ENCODE peak calls at places on chromosomes 7 and 10, in eight cellular contexts. P is right atrium auricular region; F is stimulated activated CD8-positive, alpha-beta memory T cell treated with anti-CD3 and anti-CD28 coated beads, Interleukin-4, amount 100 ng/mL, for 48 hours; B is T-helper 2 cell; K is EH; A is A673; G is M059J; I is fibroblast of mammary gland. D is an unnamed sample.

GRCh38 chr10:85580585-85580984 is 786.0 kb downstream of the GRID1 start:
- DNase-seq in G (peak), K (no peak), I (no peak), F (no peak), P (no peak), A (no peak), B (no peak), D (no peak)

GRCh38 chr10:75233444-75234016 is 2.2 kb downstream of the COMTD1 start:
- DNase-seq in B (no peak), P (no peak), G (peak), A (no peak), K (no peak), I (no peak), F (peak), D (no peak)

GRCh38 chr7:17559388-17559787 is 260.9 kb downstream of the AHR start:
- DNase-seq in P (no peak), B (no peak), F (no peak), A (no peak), I (peak), K (peak), G (peak), D (no peak)

GRCh38 chr10:10658157-10658556 is 359.5 kb upstream of the CELF2 start:
- DNase-seq in A (no peak), P (no peak), I (peak), G (no peak), F (no peak), B (no peak), K (no peak), D (no peak)

GRCh38 chr10:62234284-62234605 is 34.4 kb downstream of the RTKN2 start:
- DNase-seq in F (no peak), G (no peak), B (no peak), I (no peak), K (no peak), A (no peak), P (no peak), D (no peak)

GRCh38 chr10:48324580-48324979 is 18.1 kb downstream of the MAPK8 start:
- DNase-seq in F (no peak), I (no peak), G (no peak), A (no peak), P (no peak), B (no peak), K (no peak), D (no peak)

GRCh38 chr7:54933610-54934009 is 85.2 kb upstream of the EGFR start:
- DNase-seq in G (no peak), F (no peak), K (no peak), B (no peak), P (no peak), A (no peak), I (no peak), D (no peak)

GRCh38 chr10:6753644-6754043 is 173.6 kb upstream of the PRKCQ start:
- DNase-seq in K (no peak), P (no peak), F (no peak), B (no peak), I (no peak), A (no peak), G (no peak), D (no peak)

GRCh38 chr10:102801496-102801895 is 35.7 kb downstream of the CYP17A1 start:
- DNase-seq in K (peak), P (no peak), G (peak), I (peak), A (no peak), F (no peak), B (no peak), D (no peak)

GRCh38 chr10:61337741-61338140 is 115.4 kb downstream of the TMEM26 start:
- DNase-seq in B (no peak), A (no peak), I (no peak), G (no peak), F (no peak), K (no peak), P (no peak), D (no peak)

GRCh38 chr10:107865691-107866090 is 701.2 kb upstream of the SORCS1 start:
- DNase-seq in P (no peak), I (no peak), K (no peak), A (peak), B (no peak), G (no peak), F (no peak), D (no peak)

GRCh38 chr7:76262683-76263402 is 39.6 kb upstream of the HSPB1 start:
- DNase-seq in F (peak), A (peak), B (no peak), K (peak), I (peak), P (no peak), G (peak), D (peak)

GRCh38 chr10:11579885-11580284 is 31.6 kb downstream of the USP6NL start:
- DNase-seq in I (no peak), P (no peak), B (no peak), G (no peak), F (no peak), K (no peak), A (no peak), D (no peak)

GRCh38 chr7:65927489-65928448 is 54.2 kb downstream of the GUSB start:
- DNase-seq in F (no peak), I (no peak), K (no peak), P (no peak), G (no peak), B (no peak), A (peak), D (no peak)

GRCh38 chr7:26291699-26292538 is at the start of gene SNX10:
- DNase-seq in G (peak), B (peak), K (no peak), P (no peak), F (peak), A (peak), I (no peak), D (peak)

GRCh38 chr7:143434660-143435059 is 8.6 kb upstream of the TAS2R60 start:
- DNase-seq in I (peak), G (peak), A (peak), B (no peak), P (peak), F (no peak), K (peak), D (peak)

GRCh38 chr7:159160450-159160849 is 15.8 kb upstream of the VIPR2 start:
- DNase-seq in A (no peak), P (no peak), F (no peak), I (no peak), K (no peak), B (no peak), G (no peak), D (no peak)

GRCh38 chr10:123202526-123202925 is 48.3 kb downstream of the BUB3 start:
- DNase-seq in G (no peak), K (no peak), A (no peak), F (no peak), B (no peak), P (no peak), I (no peak), D (no peak)

GRCh38 chr7:142866361-142867096 is 11.7 kb downstream of the EPHB6 start:
- DNase-seq in K (peak), A (peak), F (no peak), P (no peak), I (peak), B (no peak), G (peak), D (peak)

GRCh38 chr10:6382081-6382480 is 179.3 kb downstream of the PFKFB3 start:
- DNase-seq in K (peak), P (no peak), F (peak), I (peak), B (no peak), G (peak), A (peak), D (no peak)

GRCh38 chr7:2066251-2066919 is 166.4 kb downstream of the MAD1L1 start:
- DNase-seq in B (peak), G (no peak), K (no peak), I (no peak), P (no peak), A (no peak), F (peak), D (no peak)

GRCh38 chr7:91628742-91629141 is 251.8 kb downstream of the MTERF1 start:
- DNase-seq in B (no peak), F (no peak), P (no peak), A (peak), G (no peak), I (peak), K (no peak), D (no peak)

GRCh38 chr7:110484316-110484715 is 606.6 kb upstream of the LRRN3 start:
- DNase-seq in F (no peak), B (no peak), G (no peak), I (no peak), P (no peak), A (no peak), K (no peak), D (no peak)

GRCh38 chr10:97228130-97228774 is 42.5 kb upstream of the SLIT1 start:
- DNase-seq in A (no peak), K (no peak), G (no peak), I (no peak), B (no peak), P (no peak), F (no peak), D (no peak)

GRCh38 chr10:108782411-108782810 is 1140.9 kb downstream of the XPNPEP1 start:
- DNase-seq in I (no peak), G (peak), P (no peak), K (peak), F (no peak), A (no peak), B (no peak), D (no peak)

GRCh38 chr10:75283150-75284096 is 47.7 kb upstream of the COMTD1 start:
- DNase-seq in K (peak), G (peak), P (peak), A (peak), F (no peak), B (no peak), I (peak), D (no peak)

GRCh38 chr7:7438851-7439250 is 96.8 kb downstream of the COL28A1 start:
- DNase-seq in F (no peak), I (peak), B (no peak), G (peak), P (no peak), K (peak), A (peak), D (no peak)

GRCh38 chr7:24700446-24701044 is 56.7 kb downstream of the GSDME start:
- DNase-seq in F (no peak), B (no peak), G (peak), I (no peak), P (no peak), A (no peak), K (peak), D (no peak)

GRCh38 chr10:118951218-118951617 is 78.3 kb upstream of the NANOS1 start:
- DNase-seq in I (no peak), A (no peak), G (no peak), P (no peak), K (no peak), F (no peak), B (no peak), D (no peak)

GRCh38 chr10:10642741-10643280 is 374.9 kb upstream of the CELF2 start:
- DNase-seq in P (peak), G (no peak), K (no peak), I (peak), B (no peak), A (no peak), F (no peak), D (no peak)

GRCh38 chr7:29806793-29807178 is 478 bp downstream of the WIPF3 start:
- DNase-seq in G (no peak), I (no peak), A (no peak), K (no peak), F (no peak), B (no peak), P (no peak), D (no peak)